ENCODE peak calls at places on chromosome 13, in eight cellular contexts. W is H54; A is AG09309; F is T-helper 1 cell; C is stimulated activated CD4-positive, alpha-beta T cell treated with anti-CD3 and anti-CD28 coated beads, Interleukin-4, amount 100 ng/mL, for 48 hours; T is BE2C; M is aorta; B is stimulated activated naive CD8-positive, alpha-beta T cell treated with anti-CD3 and anti-CD28 coated beads, Interleukin-15, amount 100 ng/mL, for 72 hours. Q is an unnamed sample.

GRCh38 chr13:70162141-70162540 is 53.9 kb upstream of the KLHL1 start:
- DNase-seq in W (no peak), T (no peak), A (no peak), F (no peak), B (no peak), M (no peak), C (no peak), Q (no peak)

GRCh38 chr13:45615501-45616101 is at the start of gene ERICH6B:
- DNase-seq in A (no peak), W (no peak), M (peak), C (no peak), T (peak), F (no peak), B (peak), Q (no peak)

GRCh38 chr13:98216711-98217110 is 39.6 kb upstream of the RNF113B start:
- DNase-seq in W (no peak), A (no peak), M (no peak), F (no peak), B (no peak), C (no peak), T (no peak), Q (peak)

GRCh38 chr13:111610077-111610476 is 289.6 kb downstream of the TEX29 start:
- DNase-seq in W (no peak), F (no peak), C (no peak), A (no peak), M (no peak), T (no peak), B (no peak), Q (no peak)

GRCh38 chr13:30963794-30964193 is 31.3 kb downstream of the TEX26 start:
- DNase-seq in F (no peak), W (no peak), A (no peak), B (no peak), C (no peak), M (no peak), T (no peak), Q (no peak)

GRCh38 chr13:46063292-46063691 is 10.7 kb upstream of the ZC3H13 start:
- DNase-seq in B (no peak), A (no peak), C (no peak), T (no peak), W (no peak), F (no peak), M (no peak), Q (no peak)

GRCh38 chr13:52454459-52454824 is 836 bp upstream of the CKAP2 start:
- DNase-seq in M (no peak), C (no peak), W (no peak), T (no peak), A (no peak), F (no peak), B (peak), Q (peak)

GRCh38 chr13:46297338-46297737 is 85.6 kb downstream of the LRRC63 start:
- DNase-seq in W (no peak), A (no peak), C (no peak), B (no peak), M (no peak), F (no peak), T (no peak), Q (no peak)

GRCh38 chr13:59354665-59355064 is 809.1 kb downstream of the DIAPH3 start:
- DNase-seq in B (no peak), M (no peak), A (no peak), W (no peak), C (no peak), T (no peak), F (no peak), Q (no peak)

GRCh38 chr13:112846411-112847115 is 122.5 kb upstream of the MCF2L start:
- DNase-seq in A (no peak), F (no peak), W (no peak), B (no peak), M (no peak), T (no peak), C (no peak), Q (no peak)

GRCh38 chr13:98416408-98416807 is 160.5 kb downstream of the STK24 start:
- DNase-seq in T (no peak), A (no peak), F (no peak), B (no peak), W (no peak), C (no peak), M (no peak), Q (no peak)

GRCh38 chr13:110593430-110594130 is 21.8 kb upstream of the NAXD start:
- DNase-seq in M (no peak), W (peak), C (no peak), A (no peak), T (peak), B (no peak), F (no peak), Q (peak)

GRCh38 chr13:79491715-79492114 is 10.8 kb downstream of the NDFIP2 start:
- DNase-seq in F (no peak), B (no peak), C (no peak), W (no peak), M (no peak), A (peak), T (no peak), Q (no peak)

GRCh38 chr13:21219044-21219381 is 42.6 kb downstream of the MRPL57 start:
- DNase-seq in B (peak), A (no peak), F (no peak), T (no peak), W (no peak), C (no peak), M (no peak), Q (no peak)

GRCh38 chr13:24107955-24108614 is 52.4 kb upstream of the SPATA13 start:
- DNase-seq in M (no peak), C (no peak), A (no peak), B (no peak), F (no peak), T (no peak), W (no peak), Q (no peak)

GRCh38 chr13:29454931-29455481 is 140.5 kb downstream of the SLC7A1 start:
- DNase-seq in M (no peak), C (no peak), W (no peak), T (peak), A (no peak), F (no peak), B (no peak), Q (peak)

GRCh38 chr13:29548722-29549446 is 46.6 kb downstream of the SLC7A1 start:
- DNase-seq in T (peak), W (no peak), B (no peak), A (no peak), F (no peak), C (no peak), M (no peak), Q (no peak)

GRCh38 chr13:111353508-111353907 is 33.1 kb downstream of the TEX29 start:
- DNase-seq in W (no peak), T (no peak), F (no peak), M (no peak), C (no peak), B (no peak), A (no peak), Q (no peak)

GRCh38 chr13:45102136-45102802 is 18.0 kb upstream of the GTF2F2 start:
- DNase-seq in C (no peak), F (no peak), B (no peak), A (no peak), M (no peak), W (no peak), T (no peak), Q (no peak)

GRCh38 chr13:44934724-44935123 is 54.5 kb downstream of the NUFIP1 start:
- DNase-seq in A (peak), C (no peak), M (no peak), W (no peak), T (no peak), F (no peak), B (no peak), Q (peak)

GRCh38 chr13:111177081-111177711 is 62.1 kb downstream of the ARHGEF7 start:
- DNase-seq in T (no peak), A (no peak), W (no peak), M (peak), B (peak), F (peak), C (peak), Q (no peak)

GRCh38 chr13:32471187-32471922 is 43.4 kb upstream of the N4BP2L1 start:
- DNase-seq in A (no peak), M (no peak), F (no peak), B (no peak), T (no peak), C (no peak), W (no peak), Q (no peak)

GRCh38 chr13:61410669-61411297 is 4.9 kb downstream of the PCDH20 start:
- DNase-seq in T (no peak), C (no peak), A (no peak), M (no peak), F (no peak), W (no peak), B (no peak), Q (no peak)

GRCh38 chr13:111876506-111876905 is 190.4 kb upstream of the SOX1 start:
- DNase-seq in W (no peak), F (no peak), A (no peak), M (no peak), C (no peak), T (no peak), B (no peak), Q (no peak)

GRCh38 chr13:99867535-99868271 is 103.9 kb downstream of the ZIC5 start:
- DNase-seq in B (no peak), W (no peak), A (no peak), T (peak), M (no peak), C (no peak), F (no peak), Q (no peak)

GRCh38 chr13:76993021-76993420 is 1.1 kb downstream of the CLN5 start:
- DNase-seq in F (no peak), A (no peak), T (no peak), W (no peak), B (no peak), M (no peak), C (no peak), Q (no peak)

GRCh38 chr13:30884543-30884942 is 21.5 kb upstream of the MEDAG start:
- DNase-seq in T (peak), B (no peak), F (no peak), C (no peak), W (no peak), A (no peak), M (no peak), Q (no peak)

GRCh38 chr13:25372275-25373081 is 704 bp downstream of the ATP8A2 start:
- DNase-seq in M (no peak), A (no peak), W (no peak), F (no peak), B (no peak), C (no peak), T (peak), Q (no peak)

GRCh38 chr13:106145997-106146864 is 389.2 kb downstream of the EFNB2 start:
- DNase-seq in W (no peak), C (no peak), F (no peak), B (no peak), M (no peak), A (no peak), T (no peak), Q (no peak)

GRCh38 chr13:48403151-48403631 is 9.7 kb downstream of the LPAR6 start:
- DNase-seq in T (no peak), A (no peak), F (no peak), B (peak), C (no peak), M (no peak), W (no peak), Q (no peak)

GRCh38 chr13:26784704-26785639 is 24.4 kb upstream of the GPR12 start:
- DNase-seq in B (no peak), F (no peak), T (no peak), C (no peak), W (no peak), A (no peak), M (peak), Q (no peak)

GRCh38 chr13:21966014-21966413 is 295.1 kb downstream of the FGF9 start:
- DNase-seq in C (no peak), W (no peak), T (no peak), M (no peak), B (no peak), F (no peak), A (no peak), Q (no peak)

GRCh38 chr13:113972451-113973217 is 1.2 kb downstream of the C13orf46 start:
- DNase-seq in B (no peak), F (no peak), C (no peak), A (no peak), W (no peak), M (peak), T (peak), Q (no peak)

GRCh38 chr13:19860884-19861655 is 2.4 kb downstream of the ZMYM5 start:
- DNase-seq in C (no peak), B (peak), M (peak), F (no peak), W (no peak), T (no peak), A (no peak), Q (no peak)

GRCh38 chr13:97826421-97826965 is 127.0 kb upstream of the IPO5 start:
- DNase-seq in T (no peak), M (no peak), A (no peak), F (no peak), C (no peak), W (no peak), B (no peak), Q (no peak)

GRCh38 chr13:73767191-73767741 is 366.9 kb downstream of the KLF12 start:
- DNase-seq in M (no peak), C (no peak), W (no peak), F (no peak), A (no peak), T (no peak), B (no peak), Q (no peak)

Q was measured in GM13976.